ENCODE peak calls at places on chromosome 10, in nine cellular contexts. L is left ventricle myocardium inferior; P is fibroblast of villous mesenchyme; U is cardiac muscle cell; A is effector memory CD8-positive, alpha-beta T cell; W is stimulated activated CD8-positive, alpha-beta memory T cell treated with anti-CD3 and anti-CD28 coated beads, Interleukin-7, amount 100 ng/mL, for 1 hour; I is RWPE1; J is iPS-NIHi11; C is stimulated activated CD4-positive, alpha-beta T cell treated with anti-CD3 and anti-CD28 coated beads, TNF-alpha, amount 100 ng/mL, for 24 hours. F is an unnamed sample.

GRCh38 chr10:120999868-121000267 is 148.7 kb downstream of the WDR11 start:
- DNase-seq in U (no peak), P (no peak), L (no peak), W (no peak), C (no peak), I (no peak), A (no peak), J (peak; percentile 37), F (no peak)

GRCh38 chr10:77034795-77035194 is 602.8 kb downstream of the KCNMA1 start:
- DNase-seq in W (no peak), P (no peak), A (no peak), L (no peak), I (no peak), C (no peak), J (no peak), U (no peak), F (no peak)

GRCh38 chr10:73439055-73439454 is 5.7 kb upstream of the MSS51 start:
- DNase-seq in W (no peak), C (no peak), A (no peak), U (peak; percentile 52), L (no peak), P (peak; percentile 59), I (no peak), J (no peak), F (no peak)

GRCh38 chr10:17538941-17539340 is 78.2 kb downstream of the HACD1 start:
- DNase-seq in J (no peak), I (no peak), A (no peak), L (no peak), P (no peak), U (no peak), C (no peak), W (no peak), F (no peak)

GRCh38 chr10:121741246-121741645 is 143.0 kb upstream of the FGFR2 start:
- DNase-seq in U (no peak), W (no peak), J (no peak), P (no peak), A (no peak), C (no peak), I (no peak), L (no peak), F (no peak)

GRCh38 chr10:62058476-62058875 is 157.0 kb downstream of the ARID5B start:
- DNase-seq in I (no peak), J (no peak), A (no peak), C (no peak), L (no peak), W (no peak), U (no peak), P (no peak), F (no peak)

GRCh38 chr10:132585732-132586722 is 48.4 kb downstream of the INPP5A start:
- DNase-seq in A (no peak), J (no peak), P (no peak), C (no peak), I (no peak), W (no peak), U (peak; percentile 19), L (peak; percentile 53), F (no peak)

GRCh38 chr10:11358923-11359560 is 252.4 kb downstream of the USP6NL start:
- DNase-seq in I (no peak), C (no peak), A (no peak), U (no peak), J (no peak), L (no peak), W (no peak), P (no peak), F (no peak)

GRCh38 chr10:46077141-46077554 is 31.1 kb upstream of the MSMB start:
- DNase-seq in U (peak; percentile 51), J (no peak), A (no peak), I (no peak), P (peak; percentile 89), C (no peak), L (no peak), W (no peak), F (no peak)

GRCh38 chr10:43282881-43283280 is 16.0 kb upstream of the RASGEF1A start:
- DNase-seq in L (no peak), U (peak; percentile 19), A (no peak), I (peak; percentile 43), W (no peak), P (peak; percentile 8), C (no peak), J (peak; percentile 88), F (no peak)

GRCh38 chr10:101018600-101019439 is 12.1 kb downstream of the PDZD7 start:
- DNase-seq in P (peak; percentile 77), L (peak; percentile 84), C (peak; percentile 50), U (peak; percentile 87), J (peak; percentile 95), W (peak; percentile 53), A (peak; percentile 71), I (no peak), F (no peak)

F was measured in cerebellar nuclear complex.